ENCODE peak calls at places on chromosome 15, in four cellular contexts. W is GM12878, E is HL-60, X is K562. I is an unnamed sample.
A peak's percentile ranks its signal among the peaks of the same experiment; 100 is the strongest.

GRCh38 chr15:68795298-68795848 is 25.3 kb downstream of the ANP32A start:
- DNase-seq in X (no peak), E (peak; percentile 57), W (no peak), I (peak; percentile 55)

GRCh38 chr15:77021803-77022381 is 27.0 kb downstream of the PSTPIP1 start:
- DNase-seq in W (no peak), E (no peak), X (no peak), I (peak; percentile 28)

GRCh38 chr15:98018761-98019351 is 58.4 kb downstream of the ARRDC4 start:
- DNase-seq in E (no peak), W (no peak), X (no peak), I (no peak)

GRCh38 chr15:67433495-67434099 is 87.3 kb upstream of the C15orf61 start:
- DNase-seq in W (peak; percentile 15), X (peak; percentile 71), E (no peak), I (peak; percentile 22)

GRCh38 chr15:23561914-23562313 is 3.6 kb upstream of the MKRN3 start:
- DNase-seq in X (no peak), W (no peak), E (no peak), I (no peak)

GRCh38 chr15:61069369-61070075 is 159.6 kb downstream of the RORA start:
- DNase-seq in X (no peak), W (no peak), E (no peak), I (no peak)

GRCh38 chr15:95990833-95991232 is 339.7 kb upstream of the NR2F2 start:
- DNase-seq in X (no peak), W (peak; percentile 47), E (peak; percentile 17), I (no peak)

GRCh38 chr15:55343168-55343567 is 24.1 kb downstream of the PIGB start:
- DNase-seq in E (no peak), W (no peak), X (no peak), I (no peak)

GRCh38 chr15:33152502-33153109 is 41.9 kb downstream of the FMN1 start:
- DNase-seq in W (no peak), E (peak; percentile 77), X (no peak), I (no peak)

GRCh38 chr15:63434567-63435219 is 53.0 kb upstream of the CA12 start:
- DNase-seq in E (no peak), X (peak; percentile 20), W (no peak), I (no peak)

GRCh38 chr15:95715919-95716318 is 614.6 kb upstream of the NR2F2 start:
- DNase-seq in E (no peak), W (no peak), X (peak; percentile 76), I (no peak)

GRCh38 chr15:45645026-45645980 is 10.5 kb downstream of the SQOR start:
- DNase-seq in E (peak; percentile 67), X (no peak), W (no peak), I (no peak)

GRCh38 chr15:40470423-40471104 is at the start of gene CHST14:
- DNase-seq in X (peak; percentile 77), E (peak; percentile 50), W (no peak), I (peak; percentile 90)

GRCh38 chr15:86870846-86871245 is 791.2 kb downstream of the AGBL1 start:
- DNase-seq in W (no peak), E (no peak), X (no peak), I (no peak)

GRCh38 chr15:63396546-63396939 is 14.9 kb upstream of the CA12 start:
- DNase-seq in X (peak; percentile 64), E (no peak), W (no peak), I (no peak)

GRCh38 chr15:35925634-35926380 is 379.8 kb upstream of the DPH6 start:
- DNase-seq in W (no peak), X (no peak), E (no peak), I (no peak)

GRCh38 chr15:84750583-84751092 is 2.2 kb downstream of the ZNF592 start:
- DNase-seq in W (no peak), E (peak; percentile 55), X (peak; percentile 74), I (no peak)

GRCh38 chr15:77541421-77542181 is 91.1 kb downstream of the LINGO1 start:
- DNase-seq in W (no peak), X (no peak), E (no peak), I (no peak)

GRCh38 chr15:83626171-83626802 is 27.6 kb upstream of the ADAMTSL3 start:
- DNase-seq in E (no peak), X (no peak), W (no peak), I (no peak)

GRCh38 chr15:55168350-55168974 is 28.3 kb downstream of the RSL24D1 start:
- DNase-seq in X (peak; percentile 77), E (peak; percentile 35), W (peak; percentile 8), I (peak; percentile 38)

GRCh38 chr15:45906230-45906629 is 271.4 kb downstream of the SQOR start:
- DNase-seq in X (no peak), W (no peak), E (no peak), I (no peak)

GRCh38 chr15:48076454-48076853 is 44.3 kb upstream of the SLC24A5 start:
- DNase-seq in X (no peak), E (no peak), W (no peak), I (no peak)
- TF ChIP-seq SPI1 in X (no peak), E (no peak), W (no peak), I (no peak)

DNA sequence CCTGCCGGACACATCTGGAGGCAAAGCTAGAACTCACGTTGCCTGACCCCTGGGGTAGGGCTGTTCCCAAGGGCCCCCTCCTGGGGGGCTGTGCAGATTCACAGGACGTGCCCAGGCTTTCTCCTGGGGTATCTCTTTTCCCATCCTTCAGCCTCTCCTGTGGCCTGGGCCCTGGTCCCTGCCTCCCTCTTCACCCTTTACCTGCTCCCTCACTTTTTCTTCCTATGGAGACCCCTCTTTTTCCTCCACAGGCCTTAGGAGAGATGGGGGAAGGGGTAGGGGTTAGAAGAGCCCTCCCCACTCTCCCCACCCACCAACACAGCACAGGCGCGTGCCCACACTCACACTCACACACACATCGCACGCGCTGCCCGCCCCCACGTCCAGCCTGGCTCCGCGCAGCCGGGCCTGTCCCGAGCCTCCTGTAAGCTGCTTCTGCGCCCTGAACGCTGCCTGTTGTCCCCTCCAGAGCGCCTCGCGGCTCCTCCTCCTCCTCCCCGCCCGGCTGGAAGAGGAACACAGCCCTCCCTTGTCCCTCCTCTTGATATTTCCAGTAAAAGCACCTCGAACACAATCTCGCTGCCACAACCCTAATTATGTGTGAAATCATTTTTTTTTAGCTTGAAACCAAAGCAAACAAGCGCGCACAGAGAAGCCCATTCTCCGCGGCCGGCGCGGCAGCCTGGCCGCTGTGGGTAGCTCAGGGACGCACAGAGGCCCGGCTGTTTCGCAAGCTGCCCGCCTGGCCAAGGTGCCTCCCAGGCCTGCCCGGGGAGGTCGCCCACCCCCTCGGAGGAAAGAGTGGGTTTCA is 33.9 kb upstream of the ACAN start:
- DNase-seq in W (no peak), E (no peak), X (no peak), I (no peak)
- TF ChIP-seq SPI1 in W (no peak), E (no peak), X (no peak), I (no peak)

GRCh38 chr15:38530113-38530512 is 34.5 kb downstream of the RASGRP1 start:
- DNase-seq in X (no peak), E (no peak), W (peak; percentile 24), I (no peak)
- TF ChIP-seq SPI1 in X (no peak), E (no peak), W (no peak), I (no peak)

GRCh38 chr15:75201609-75202250 is at the start of gene C15orf39:
- DNase-seq in X (peak; percentile 80), E (peak; percentile 89), W (no peak), I (peak; percentile 78)

GRCh38 chr15:75203908-75204263 is 2.2 kb downstream of the C15orf39 start:
- DNase-seq in E (no peak), W (no peak), X (peak; percentile 15), I (no peak)

GRCh38 chr15:75202251-75203016 is 752 bp downstream of the C15orf39 start:
- DNase-seq in X (peak; percentile 82), E (no peak), W (no peak), I (peak; percentile 76)

GRCh38 chr15:75204340-75205063 is 2.8 kb downstream of the C15orf39 start:
- DNase-seq in W (peak; percentile 79), X (peak; percentile 95), E (peak; percentile 82), I (peak; percentile 94)

GRCh38 chr15:75203017-75203907 is 1.6 kb downstream of the C15orf39 start:
- DNase-seq in W (no peak), X (peak; percentile 30), E (peak; percentile 14), I (no peak)
- TF ChIP-seq SPI1 in W (no peak), X (no peak), E (no peak), I (no peak)

GRCh38 chr15:93454788-93455187 is 365.8 kb upstream of the RGMA start:
- DNase-seq in E (no peak), X (no peak), W (no peak), I (no peak)

GRCh38 chr15:93452537-93453211 is 363.7 kb upstream of the RGMA start:
- DNase-seq in X (no peak), W (no peak), E (no peak), I (no peak)

GRCh38 chr15:93451822-93452221 is 362.8 kb upstream of the RGMA start:
- DNase-seq in W (no peak), E (peak; percentile 7), X (no peak), I (no peak)

GRCh38 chr15:93449798-93450197 is 360.8 kb upstream of the RGMA start:
- DNase-seq in W (no peak), X (no peak), E (no peak), I (no peak)

GRCh38 chr15:93451265-93451664 is 362.3 kb upstream of the RGMA start:
- DNase-seq in W (no peak), E (no peak), X (no peak), I (no peak)
- TF ChIP-seq SPI1 in W (no peak), E (no peak), X (no peak), I (no peak)

GRCh38 chr15:100683434-100683833 is 81.0 kb downstream of the ASB7 start:
- DNase-seq in E (no peak), X (no peak), W (no peak), I (no peak)
- TF ChIP-seq SPI1 in E (no peak), X (no peak), W (no peak), I (no peak)

DNA sequence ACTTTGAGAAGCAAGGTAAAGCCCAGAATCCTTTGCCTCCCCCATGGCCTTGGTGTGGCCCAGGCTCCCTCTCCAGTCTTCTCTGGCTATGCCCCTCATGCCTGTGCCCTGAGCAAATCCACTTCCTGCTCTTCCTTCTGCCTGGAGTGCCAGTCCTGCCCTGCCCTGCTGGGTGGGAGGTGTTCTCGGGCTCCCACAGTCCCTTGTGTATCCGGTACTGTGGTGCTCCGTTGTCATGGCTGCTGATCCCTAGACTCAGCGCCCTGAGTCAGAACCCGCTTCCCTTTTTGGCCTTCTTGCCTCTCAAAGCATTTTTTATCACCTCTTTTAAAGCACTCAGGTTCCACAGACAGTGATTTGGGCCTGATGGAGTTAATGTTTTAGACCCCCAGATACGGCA is 29.4 kb upstream of the ADAMTS7 start:
- DNase-seq in X (no peak), E (peak; percentile 60), W (no peak), I (no peak)
- TF ChIP-seq SPI1 in X (no peak), E (peak; percentile 66), W (peak; percentile 93), I (peak; percentile 43)

GRCh38 chr15:28953573-28954195 is 67.9 kb downstream of the APBA2 start:
- DNase-seq in W (no peak), E (no peak), X (no peak), I (no peak)

GRCh38 chr15:28950916-28951315 is 65.1 kb downstream of the APBA2 start:
- DNase-seq in W (no peak), E (no peak), X (no peak), I (no peak)

GRCh38 chr15:28955160-28955502 is 69.4 kb downstream of the APBA2 start:
- DNase-seq in W (peak; percentile 17), X (peak; percentile 84), E (peak; percentile 28), I (no peak)

GRCh38 chr15:28954466-28955159 is 68.8 kb downstream of the APBA2 start:
- DNase-seq in W (no peak), X (no peak), E (no peak), I (no peak)

GRCh38 chr15:28952666-28953491 is 67.1 kb downstream of the APBA2 start:
- DNase-seq in X (no peak), W (no peak), E (no peak), I (no peak)
- TF ChIP-seq SPI1 in X (no peak), W (no peak), E (no peak), I (no peak)